ENCODE peak calls at places on chromosome 2, in six cellular contexts. One of them, this sample, is unnamed.

GRCh38 chr2:190587106-190587505 is 52.6 kb upstream of the NEMP2 start:
- DNase-seq in H1: no peak
- DNase-seq in K562: no peak
- DNase-seq in NT2/D1: no peak
- DNase-seq in GM12878: no peak
- DNase-seq in HCT116: no peak
- DNase-seq in this sample: no peak

GRCh38 chr2:141392517-141393213 is 738.2 kb downstream of the LRP1B start:
- DNase-seq in H1: no peak
- DNase-seq in K562: no peak
- DNase-seq in NT2/D1: no peak
- DNase-seq in GM12878: no peak
- DNase-seq in HCT116: no peak
- DNase-seq in this sample: no peak

GRCh38 chr2:228469721-228470120 is 288.2 kb upstream of the SPHKAP start:
- DNase-seq in H1: no peak
- DNase-seq in K562: no peak
- DNase-seq in NT2/D1: no peak
- DNase-seq in GM12878: no peak
- DNase-seq in HCT116: no peak
- DNase-seq in this sample: no peak

GRCh38 chr2:36770542-36771287 is 74.2 kb downstream of the VIT start:
- DNase-seq in H1: peak; percentile 86
- DNase-seq in K562: peak; percentile 81
- DNase-seq in NT2/D1: peak; percentile 84
- DNase-seq in GM12878: no peak
- DNase-seq in HCT116: peak; percentile 51
- DNase-seq in this sample: peak; percentile 64

GRCh38 chr2:102005989-102006885 is 14.5 kb downstream of the IL1R2 start:
- DNase-seq in H1: peak; percentile 67
- DNase-seq in K562: peak; percentile 70
- DNase-seq in NT2/D1: peak; percentile 50
- DNase-seq in GM12878: no peak
- DNase-seq in HCT116: peak; percentile 44
- DNase-seq in this sample: peak; percentile 47

GRCh38 chr2:187003038-187003543 is 154.1 kb upstream of the ZSWIM2 start:
- DNase-seq in H1: no peak
- DNase-seq in K562: peak; percentile 62
- DNase-seq in NT2/D1: no peak
- DNase-seq in GM12878: no peak
- DNase-seq in HCT116: no peak
- DNase-seq in this sample: no peak

GRCh38 chr2:240591226-240591625 is 4.7 kb downstream of the CAPN10 start:
- DNase-seq in H1: no peak
- DNase-seq in K562: no peak
- DNase-seq in NT2/D1: no peak
- DNase-seq in GM12878: no peak
- DNase-seq in HCT116: no peak
- DNase-seq in this sample: no peak

GRCh38 chr2:110121592-110121991 is 6.0 kb upstream of the MALL start:
- DNase-seq in H1: no peak
- DNase-seq in K562: no peak
- DNase-seq in NT2/D1: no peak
- DNase-seq in GM12878: no peak
- DNase-seq in HCT116: no peak
- DNase-seq in this sample: no peak

GRCh38 chr2:64861338-64862000 is 127.7 kb upstream of the SLC1A4 start:
- DNase-seq in H1: no peak
- DNase-seq in K562: no peak
- DNase-seq in NT2/D1: no peak
- DNase-seq in GM12878: no peak
- DNase-seq in HCT116: no peak
- DNase-seq in this sample: no peak
- TF ChIP-seq YY1 in H1: no peak
- TF ChIP-seq YY1 in K562: no peak
- TF ChIP-seq YY1 in NT2/D1: no peak
- TF ChIP-seq YY1 in GM12878: no peak
- TF ChIP-seq YY1 in HCT116: no peak
- TF ChIP-seq YY1 in this sample: no peak

GRCh38 chr2:237096911-237097310 is 11.2 kb downstream of the COPS8 start:
- DNase-seq in H1: no peak
- DNase-seq in K562: no peak
- DNase-seq in NT2/D1: no peak
- DNase-seq in GM12878: no peak
- DNase-seq in HCT116: no peak
- DNase-seq in this sample: no peak
- TF ChIP-seq YY1 in H1: no peak
- TF ChIP-seq YY1 in K562: no peak
- TF ChIP-seq YY1 in NT2/D1: no peak
- TF ChIP-seq YY1 in GM12878: no peak
- TF ChIP-seq YY1 in HCT116: no peak
- TF ChIP-seq YY1 in this sample: no peak

GRCh38 chr2:69917854-69918253 is 2.9 kb downstream of the MXD1 start:
- DNase-seq in H1: no peak
- DNase-seq in K562: peak; percentile 16
- DNase-seq in NT2/D1: no peak
- DNase-seq in GM12878: no peak
- DNase-seq in HCT116: peak; percentile 10
- DNase-seq in this sample: no peak
- TF ChIP-seq YY1 in H1: no peak
- TF ChIP-seq YY1 in K562: no peak
- TF ChIP-seq YY1 in NT2/D1: no peak
- TF ChIP-seq YY1 in GM12878: no peak
- TF ChIP-seq YY1 in HCT116: no peak
- TF ChIP-seq YY1 in this sample: no peak

GRCh38 chr2:112481050-112481527 is 867 bp upstream of the TTL start:
- DNase-seq in H1: peak; percentile 84
- DNase-seq in K562: peak; percentile 89
- DNase-seq in NT2/D1: peak; percentile 76
- DNase-seq in GM12878: peak; percentile 26
- DNase-seq in HCT116: peak; percentile 67
- DNase-seq in this sample: peak; percentile 89

GRCh38 chr2:112483047-112483473 is 1.1 kb downstream of the TTL start:
- DNase-seq in H1: no peak
- DNase-seq in K562: peak; percentile 52
- DNase-seq in NT2/D1: no peak
- DNase-seq in GM12878: no peak
- DNase-seq in HCT116: no peak
- DNase-seq in this sample: peak; percentile 80

GRCh38 chr2:112481528-112482228 is at the start of gene TTL:
- DNase-seq in H1: peak; percentile 73
- DNase-seq in K562: peak; percentile 89
- DNase-seq in NT2/D1: no peak
- DNase-seq in GM12878: no peak
- DNase-seq in HCT116: no peak
- DNase-seq in this sample: peak; percentile 92

GRCh38 chr2:112482309-112483046 is 522 bp downstream of the TTL start:
- DNase-seq in H1: peak; percentile 64
- DNase-seq in K562: peak; percentile 49
- DNase-seq in NT2/D1: no peak
- DNase-seq in GM12878: no peak
- DNase-seq in HCT116: no peak
- DNase-seq in this sample: peak; percentile 77

GRCh38 chr2:112480540-112481049 is 1.4 kb upstream of the TTL start:
- DNase-seq in H1: no peak
- DNase-seq in K562: peak; percentile 42
- DNase-seq in NT2/D1: no peak
- DNase-seq in GM12878: no peak
- DNase-seq in HCT116: no peak
- DNase-seq in this sample: peak; percentile 58
- TF ChIP-seq YY1 in H1: no peak
- TF ChIP-seq YY1 in K562: peak; percentile 18
- TF ChIP-seq YY1 in NT2/D1: no peak
- TF ChIP-seq YY1 in GM12878: no peak
- TF ChIP-seq YY1 in HCT116: no peak
- TF ChIP-seq YY1 in this sample: no peak

GRCh38 chr2:235005603-235006259 is 53.9 kb downstream of the SH3BP4 start:
- DNase-seq in H1: peak; percentile 77
- DNase-seq in K562: peak; percentile 9
- DNase-seq in NT2/D1: peak; percentile 40
- DNase-seq in GM12878: no peak
- DNase-seq in HCT116: no peak
- DNase-seq in this sample: peak; percentile 70
- TF ChIP-seq YY1 in H1: peak; percentile 7
- TF ChIP-seq YY1 in K562: no peak
- TF ChIP-seq YY1 in NT2/D1: no peak
- TF ChIP-seq YY1 in GM12878: no peak
- TF ChIP-seq YY1 in HCT116: no peak
- TF ChIP-seq YY1 in this sample: no peak

DNA sequence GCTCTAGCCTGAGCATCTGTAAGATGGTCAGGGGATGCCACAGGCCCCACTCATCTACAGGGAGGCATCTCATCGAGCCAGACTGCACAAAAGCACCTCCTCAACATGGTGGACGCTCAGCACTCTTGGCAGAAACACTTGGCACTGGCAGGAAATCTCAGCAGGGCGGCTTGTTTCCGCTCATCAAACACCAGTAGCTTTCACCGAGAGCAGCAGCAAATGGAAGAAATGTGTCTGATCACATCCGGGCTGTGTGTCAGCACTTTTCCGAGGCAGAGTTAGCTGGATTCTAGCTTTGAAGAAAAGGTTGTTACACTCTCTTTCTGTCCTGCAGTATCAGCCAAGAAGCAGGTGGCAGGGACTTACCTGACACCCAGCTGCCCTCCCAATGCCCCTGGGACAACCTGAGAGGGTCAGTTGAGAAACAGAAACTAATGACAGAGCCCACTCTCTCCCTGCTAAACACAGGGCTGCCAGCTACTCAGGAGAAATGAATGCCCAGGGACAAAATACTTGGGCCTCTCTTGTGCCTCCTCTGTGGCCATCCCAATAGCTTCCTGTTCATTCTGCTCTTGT is 68.9 kb upstream of the FZD7 start:
- DNase-seq in H1: no peak
- DNase-seq in K562: no peak
- DNase-seq in NT2/D1: no peak
- DNase-seq in GM12878: no peak
- DNase-seq in HCT116: no peak
- DNase-seq in this sample: no peak
- TF ChIP-seq YY1 in H1: no peak
- TF ChIP-seq YY1 in K562: no peak
- TF ChIP-seq YY1 in NT2/D1: no peak
- TF ChIP-seq YY1 in GM12878: no peak
- TF ChIP-seq YY1 in HCT116: no peak
- TF ChIP-seq YY1 in this sample: no peak

GRCh38 chr2:145184741-145185671 is 665.1 kb upstream of the ZEB2 start:
- DNase-seq in H1: no peak
- DNase-seq in K562: no peak
- DNase-seq in NT2/D1: no peak
- DNase-seq in GM12878: no peak
- DNase-seq in HCT116: no peak
- DNase-seq in this sample: no peak
- TF ChIP-seq YY1 in H1: no peak
- TF ChIP-seq YY1 in K562: no peak
- TF ChIP-seq YY1 in NT2/D1: no peak
- TF ChIP-seq YY1 in GM12878: no peak
- TF ChIP-seq YY1 in HCT116: no peak
- TF ChIP-seq YY1 in this sample: no peak

GRCh38 chr2:134232461-134232860 is 21.4 kb upstream of the MGAT5 start:
- DNase-seq in H1: no peak
- DNase-seq in K562: no peak
- DNase-seq in NT2/D1: no peak
- DNase-seq in GM12878: no peak
- DNase-seq in HCT116: no peak
- DNase-seq in this sample: no peak
- TF ChIP-seq YY1 in H1: no peak
- TF ChIP-seq YY1 in K562: no peak
- TF ChIP-seq YY1 in NT2/D1: no peak
- TF ChIP-seq YY1 in GM12878: no peak
- TF ChIP-seq YY1 in HCT116: no peak
- TF ChIP-seq YY1 in this sample: no peak